ENCODE peak calls at places on chromosomes 16 and 17, in eight cellular contexts. P is thoracic aorta, W is AG04450, I is prostate gland, O is mucosa of descending colon, Z is IMR-90, L is cardiac fibroblast, E is astrocyte of the cerebellum. J is an unnamed sample.

GRCh38 chr17:45311406-45311761 is 5.4 kb downstream of the MAP3K14 start:
- DNase-seq in W (no peak), O (no peak), E (no peak), I (no peak), L (no peak), P (no peak), Z (no peak), J (no peak)

GRCh38 chr16:11456741-11457140 is 111.5 kb downstream of the RMI2 start:
- DNase-seq in W (no peak), E (no peak), I (no peak), O (no peak), L (no peak), Z (no peak), P (no peak), J (no peak)

GRCh38 chr17:79243603-79243990 is 169.0 kb downstream of the ENGASE start:
- DNase-seq in Z (no peak), L (no peak), W (no peak), O (no peak), E (no peak), I (no peak), P (no peak), J (no peak)

GRCh38 chr17:80270836-80271235 is 10.2 kb downstream of the RNF213 start:
- DNase-seq in O (peak; percentile 46), L (peak; percentile 45), Z (no peak), P (no peak), W (no peak), I (no peak), E (no peak), J (no peak)

GRCh38 chr17:78315355-78316114 is 44.3 kb downstream of the SOCS3 start:
- DNase-seq in I (peak; percentile 56), E (peak; percentile 86), W (peak; percentile 70), P (peak; percentile 84), L (peak; percentile 94), Z (peak; percentile 92), O (peak; percentile 81), J (peak; percentile 85)

GRCh38 chr17:27907976-27908558 is 14.9 kb upstream of the LYRM9 start:
- DNase-seq in O (no peak), P (no peak), Z (no peak), L (no peak), E (no peak), I (no peak), W (no peak), J (no peak)

GRCh38 chr16:85673529-85674417 is 15.0 kb downstream of the GINS2 start:
- DNase-seq in E (no peak), W (peak; percentile 29), P (no peak), I (peak; percentile 83), O (no peak), L (peak; percentile 64), Z (peak; percentile 75), J (peak; percentile 57)

GRCh38 chr17:66415366-66416206 is 113.2 kb downstream of the PRKCA start:
- DNase-seq in O (peak; percentile 40), L (no peak), E (no peak), I (no peak), P (no peak), Z (no peak), W (no peak), J (no peak)

GRCh38 chr16:87956771-87957279 is 5.6 kb downstream of the BANP start:
- DNase-seq in E (peak; percentile 70), Z (peak; percentile 85), W (no peak), O (no peak), I (no peak), L (peak; percentile 65), P (no peak), J (no peak)

GRCh38 chr16:84593825-84594724 is 23.8 kb downstream of the COTL1 start:
- DNase-seq in I (no peak), Z (no peak), W (no peak), P (no peak), O (peak; percentile 83), E (no peak), L (no peak), J (no peak)

GRCh38 chr16:72502654-72503005 is 330.7 kb upstream of the PMFBP1 start:
- DNase-seq in O (no peak), L (no peak), I (no peak), E (no peak), W (no peak), P (no peak), Z (no peak), J (no peak)

GRCh38 chr17:45051060-45051719 is at the start of gene DCAKD:
- DNase-seq in Z (peak; percentile 95), E (peak; percentile 86), L (peak; percentile 93), W (peak; percentile 86), I (peak; percentile 94), O (peak; percentile 92), P (peak; percentile 69), J (peak; percentile 88)

GRCh38 chr17:7056386-7056785 is 12.5 kb upstream of the SLC16A11 start:
- DNase-seq in L (peak; percentile 48), Z (no peak), P (no peak), E (peak; percentile 48), W (no peak), I (no peak), O (no peak), J (no peak)

GRCh38 chr17:4808378-4808767 is 1.4 kb downstream of the PLD2 start:
- DNase-seq in P (no peak), W (no peak), L (no peak), O (no peak), Z (no peak), E (no peak), I (peak; percentile 61), J (no peak)

GRCh38 chr16:50360779-50361178 is 8.0 kb downstream of the BRD7 start:
- DNase-seq in P (no peak), L (peak; percentile 19), I (no peak), O (no peak), E (no peak), W (no peak), Z (no peak), J (no peak)

GRCh38 chr17:11898526-11899235 is 98.6 kb downstream of the ZNF18 start:
- DNase-seq in O (no peak), W (no peak), I (no peak), E (no peak), Z (no peak), P (no peak), L (no peak), J (no peak)

DNA sequence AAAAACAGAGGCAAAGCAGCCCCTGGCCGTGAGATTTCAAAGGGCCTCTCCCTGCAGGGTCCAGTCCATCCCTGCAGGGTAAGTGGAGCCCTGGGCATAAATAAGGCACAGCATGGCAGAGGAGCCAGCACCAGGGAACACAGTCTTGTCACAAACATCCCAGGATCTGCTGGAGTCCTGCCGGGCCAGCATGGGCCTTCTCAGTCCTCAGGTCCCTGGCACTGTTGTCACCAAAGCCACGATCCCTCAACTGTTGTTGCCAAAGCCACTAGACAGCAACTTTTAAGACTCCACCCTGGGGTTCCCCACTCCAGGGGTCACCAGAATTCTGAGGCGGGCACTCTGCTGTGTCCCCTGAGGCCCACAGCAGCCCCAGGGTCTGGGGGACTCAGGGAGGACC is 47.8 kb upstream of the BAHCC1 start:
- DNase-seq in E (no peak), W (no peak), O (no peak), Z (no peak), I (no peak), P (no peak), L (no peak), J (no peak)
- H3K4me3 ChIP-seq in E (no peak overlapping the region), W (no peak overlapping the region), O (no peak overlapping the region), Z (no peak overlapping the region), I (no peak overlapping the region), P (no peak overlapping the region), L (no peak overlapping the region), J (no peak overlapping the region)

GRCh38 chr17:10196384-10196783 is 2.0 kb downstream of the GAS7 start:
- DNase-seq in O (no peak), P (no peak), W (no peak), L (no peak), Z (no peak), E (no peak), I (no peak), J (no peak)
- H3K4me3 ChIP-seq in O (no peak overlapping the region), P (no peak overlapping the region), W (no peak overlapping the region), L (no peak overlapping the region), Z (no peak overlapping the region), E (no peak overlapping the region), I (no peak overlapping the region), J (no peak overlapping the region)

GRCh38 chr17:50063516-50064252 is 7.8 kb downstream of the ITGA3 start:
- DNase-seq in I (no peak), W (no peak), Z (peak; percentile 52), P (no peak), O (no peak), E (no peak), L (peak; percentile 77), J (no peak)

GRCh38 chr17:50059759-50060273 is 3.9 kb downstream of the ITGA3 start:
- DNase-seq in L (peak; percentile 56), E (no peak), O (no peak), I (no peak), P (peak; percentile 62), W (no peak), Z (peak; percentile 61), J (no peak)

GRCh38 chr17:50059256-50059655 is 3.3 kb downstream of the ITGA3 start:
- DNase-seq in I (no peak), P (no peak), L (no peak), E (no peak), O (no peak), Z (no peak), W (no peak), J (no peak)

GRCh38 chr17:50062323-50063243 is 6.7 kb downstream of the ITGA3 start:
- DNase-seq in W (no peak), L (peak; percentile 89), E (no peak), Z (peak; percentile 73), P (peak; percentile 77), I (peak; percentile 94), O (peak; percentile 89), J (peak; percentile 54)

DNA sequence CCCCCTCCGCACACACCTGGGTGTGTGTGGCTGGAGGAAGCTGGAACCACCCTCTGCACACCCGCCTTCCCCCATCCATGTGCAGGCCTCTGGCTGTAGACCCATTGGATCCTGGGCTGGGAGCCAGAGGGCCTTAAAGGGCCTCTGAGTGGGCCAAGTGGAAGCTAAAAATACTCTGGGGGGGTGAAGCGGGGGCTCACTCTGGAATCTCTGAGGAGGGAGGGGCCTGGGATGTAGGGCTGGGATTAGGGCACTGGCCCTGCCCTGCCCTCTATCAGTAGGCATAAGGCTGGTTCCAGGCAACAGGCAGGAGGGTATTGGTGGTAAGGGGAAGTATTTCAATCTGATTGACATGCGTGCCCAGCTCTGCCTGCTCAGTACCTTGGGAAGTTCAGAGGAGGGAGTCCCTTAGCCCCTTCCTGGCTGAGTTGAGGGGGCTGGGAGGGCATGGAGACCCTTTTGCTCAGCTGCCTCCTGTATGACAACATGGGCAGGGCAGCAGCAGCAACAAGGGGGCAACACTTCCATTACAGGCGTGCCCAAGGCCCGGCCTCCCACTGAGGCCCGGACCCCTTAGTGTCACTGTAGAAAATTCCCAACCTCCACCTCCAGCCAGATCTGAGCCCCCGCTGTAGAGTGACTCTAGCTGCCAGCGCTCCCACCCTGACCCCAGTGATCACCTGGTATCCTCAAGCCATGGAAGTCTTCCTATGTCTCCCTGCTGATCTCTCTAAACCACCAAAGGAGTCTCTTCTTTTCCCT is 5.2 kb downstream of the ITGA3 start:
- DNase-seq in O (peak; percentile 69), L (peak; percentile 67), Z (peak; percentile 75), P (peak; percentile 89), W (no peak), I (peak; percentile 70), E (no peak), J (peak; percentile 60)
- H3K4me3 ChIP-seq in O (no peak overlapping the region), L (no peak overlapping the region), Z (no peak overlapping the region), P (peak overlapping the region; percentile 79), W (no peak overlapping the region), I (no peak overlapping the region), E (no peak overlapping the region), J (no peak overlapping the region)

DNA sequence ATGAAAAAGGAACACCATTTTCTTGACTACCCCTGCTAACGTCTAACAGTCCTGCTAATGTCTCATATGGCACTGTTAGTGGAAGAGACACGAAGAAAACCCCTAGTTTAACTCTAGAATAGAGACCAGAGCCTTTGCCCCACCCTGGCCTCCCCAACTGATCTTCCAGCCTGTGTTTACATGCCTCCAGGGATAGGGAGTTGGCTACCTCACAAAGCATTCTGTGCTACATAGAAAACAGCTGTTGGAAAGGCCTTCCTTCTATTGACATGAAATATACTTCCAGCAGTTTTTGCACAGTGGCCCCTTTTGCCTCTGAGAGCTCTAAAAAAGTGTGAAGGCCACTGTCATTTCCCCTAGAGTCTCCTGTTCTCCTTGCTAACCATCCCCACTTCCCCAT is 73.1 kb downstream of the ASIC2 start:
- DNase-seq in P (no peak), I (no peak), Z (no peak), E (no peak), L (no peak), O (no peak), W (no peak), J (no peak)
- H3K4me3 ChIP-seq in P (no peak overlapping the region), I (no peak overlapping the region), Z (no peak overlapping the region), E (no peak overlapping the region), L (no peak overlapping the region), O (no peak overlapping the region), W (no peak overlapping the region), J (no peak overlapping the region)